ENCODE peak calls at places on chromosomes 3 and 15, in five cellular contexts. One of them, this sample, is unnamed.

GRCh38 chr3:50600141-50600753 is 11.3 kb downstream of the CISH start:
- DNase-seq in progenitor cell of endocrine pancreas: no peak
- DNase-seq in astrocyte of the spinal cord: no peak
- DNase-seq in suprapubic skin: no peak
- DNase-seq in natural killer cell: no peak
- DNase-seq in this sample: no peak

GRCh38 chr3:20064387-20064786 is 24.1 kb downstream of the KAT2B start:
- DNase-seq in suprapubic skin: no peak
- DNase-seq in progenitor cell of endocrine pancreas: no peak
- DNase-seq in natural killer cell: no peak
- DNase-seq in astrocyte of the spinal cord: no peak
- DNase-seq in this sample: no peak

GRCh38 chr15:62927196-62927595 is 115.4 kb upstream of the TPM1 start:
- DNase-seq in suprapubic skin: no peak
- DNase-seq in astrocyte of the spinal cord: no peak
- DNase-seq in natural killer cell: no peak
- DNase-seq in progenitor cell of endocrine pancreas: no peak
- DNase-seq in this sample: no peak

GRCh38 chr15:67097893-67098740 is 32.7 kb downstream of the SMAD3 start:
- DNase-seq in astrocyte of the spinal cord: peak
- DNase-seq in natural killer cell: no peak
- DNase-seq in suprapubic skin: no peak
- DNase-seq in progenitor cell of endocrine pancreas: no peak
- DNase-seq in this sample: no peak

GRCh38 chr15:62592920-62593319 is 427.8 kb upstream of the C2CD4B start:
- DNase-seq in suprapubic skin: no peak
- DNase-seq in natural killer cell: no peak
- DNase-seq in astrocyte of the spinal cord: no peak
- DNase-seq in progenitor cell of endocrine pancreas: no peak
- DNase-seq in this sample: no peak

GRCh38 chr15:58040117-58040516 is 25.4 kb downstream of the ALDH1A2 start:
- DNase-seq in suprapubic skin: no peak
- DNase-seq in progenitor cell of endocrine pancreas: no peak
- DNase-seq in astrocyte of the spinal cord: no peak
- DNase-seq in natural killer cell: no peak
- DNase-seq in this sample: no peak

GRCh38 chr3:27826448-27826847 is 104.3 kb upstream of the EOMES start:
- DNase-seq in astrocyte of the spinal cord: no peak
- DNase-seq in progenitor cell of endocrine pancreas: no peak
- DNase-seq in suprapubic skin: no peak
- DNase-seq in natural killer cell: no peak
- DNase-seq in this sample: no peak

GRCh38 chr3:112531358-112531781 is 30.4 kb downstream of the ATG3 start:
- DNase-seq in natural killer cell: no peak
- DNase-seq in astrocyte of the spinal cord: peak
- DNase-seq in progenitor cell of endocrine pancreas: no peak
- DNase-seq in suprapubic skin: no peak
- DNase-seq in this sample: no peak

GRCh38 chr3:75249005-75249404 is 415.1 kb upstream of the FRG2C start:
- DNase-seq in astrocyte of the spinal cord: no peak
- DNase-seq in natural killer cell: no peak
- DNase-seq in suprapubic skin: no peak
- DNase-seq in progenitor cell of endocrine pancreas: no peak
- DNase-seq in this sample: no peak

GRCh38 chr3:142888099-142888483 is 792 bp downstream of the PCOLCE2 start:
- DNase-seq in suprapubic skin: no peak
- DNase-seq in natural killer cell: no peak
- DNase-seq in progenitor cell of endocrine pancreas: no peak
- DNase-seq in astrocyte of the spinal cord: peak
- DNase-seq in this sample: no peak

GRCh38 chr15:62476163-62476562 is 311.1 kb upstream of the C2CD4B start:
- DNase-seq in natural killer cell: no peak
- DNase-seq in astrocyte of the spinal cord: no peak
- DNase-seq in progenitor cell of endocrine pancreas: no peak
- DNase-seq in suprapubic skin: no peak
- DNase-seq in this sample: no peak

GRCh38 chr15:83992356-83993031 is 243.1 kb upstream of the GOLGA6L4 start:
- DNase-seq in astrocyte of the spinal cord: no peak
- DNase-seq in natural killer cell: no peak
- DNase-seq in suprapubic skin: no peak
- DNase-seq in progenitor cell of endocrine pancreas: no peak
- DNase-seq in this sample: no peak

GRCh38 chr3:146160233-146160963 is 586 bp downstream of the PLOD2 start:
- DNase-seq in natural killer cell: no peak
- DNase-seq in progenitor cell of endocrine pancreas: peak
- DNase-seq in suprapubic skin: peak
- DNase-seq in astrocyte of the spinal cord: peak
- DNase-seq in this sample: no peak

GRCh38 chr3:147616998-147617619 is 207.9 kb downstream of the ZIC1 start:
- DNase-seq in natural killer cell: no peak
- DNase-seq in astrocyte of the spinal cord: peak
- DNase-seq in progenitor cell of endocrine pancreas: no peak
- DNase-seq in suprapubic skin: no peak
- DNase-seq in this sample: no peak

GRCh38 chr15:66899555-66900350 is 165.6 kb upstream of the SMAD3 start:
- DNase-seq in astrocyte of the spinal cord: no peak
- DNase-seq in natural killer cell: no peak
- DNase-seq in progenitor cell of endocrine pancreas: no peak
- DNase-seq in suprapubic skin: peak
- DNase-seq in this sample: no peak

GRCh38 chr3:176416870-176417269 is 780.4 kb downstream of the TBL1XR1 start:
- DNase-seq in progenitor cell of endocrine pancreas: no peak
- DNase-seq in natural killer cell: no peak
- DNase-seq in suprapubic skin: no peak
- DNase-seq in astrocyte of the spinal cord: no peak
- DNase-seq in this sample: no peak

GRCh38 chr3:75983609-75984290 is 198.4 kb upstream of the ZNF717 start:
- DNase-seq in natural killer cell: no peak
- DNase-seq in progenitor cell of endocrine pancreas: no peak
- DNase-seq in suprapubic skin: no peak
- DNase-seq in astrocyte of the spinal cord: no peak
- DNase-seq in this sample: no peak

GRCh38 chr3:2713923-2714322 is 396.3 kb downstream of the IL5RA start:
- DNase-seq in suprapubic skin: no peak
- DNase-seq in astrocyte of the spinal cord: no peak
- DNase-seq in progenitor cell of endocrine pancreas: no peak
- DNase-seq in natural killer cell: no peak
- DNase-seq in this sample: no peak
- TF ChIP-seq CTCF in suprapubic skin: no peak
- TF ChIP-seq CTCF in astrocyte of the spinal cord: no peak
- TF ChIP-seq CTCF in progenitor cell of endocrine pancreas: peak
- TF ChIP-seq CTCF in natural killer cell: no peak
- TF ChIP-seq CTCF in this sample: no peak

GRCh38 chr15:75033809-75034208 is 10.4 kb downstream of the PPCDC start:
- DNase-seq in progenitor cell of endocrine pancreas: no peak
- DNase-seq in astrocyte of the spinal cord: no peak
- DNase-seq in suprapubic skin: no peak
- DNase-seq in natural killer cell: no peak
- DNase-seq in this sample: no peak
- TF ChIP-seq CTCF in progenitor cell of endocrine pancreas: peak
- TF ChIP-seq CTCF in astrocyte of the spinal cord: no peak
- TF ChIP-seq CTCF in suprapubic skin: no peak
- TF ChIP-seq CTCF in natural killer cell: no peak
- TF ChIP-seq CTCF in this sample: no peak

DNA sequence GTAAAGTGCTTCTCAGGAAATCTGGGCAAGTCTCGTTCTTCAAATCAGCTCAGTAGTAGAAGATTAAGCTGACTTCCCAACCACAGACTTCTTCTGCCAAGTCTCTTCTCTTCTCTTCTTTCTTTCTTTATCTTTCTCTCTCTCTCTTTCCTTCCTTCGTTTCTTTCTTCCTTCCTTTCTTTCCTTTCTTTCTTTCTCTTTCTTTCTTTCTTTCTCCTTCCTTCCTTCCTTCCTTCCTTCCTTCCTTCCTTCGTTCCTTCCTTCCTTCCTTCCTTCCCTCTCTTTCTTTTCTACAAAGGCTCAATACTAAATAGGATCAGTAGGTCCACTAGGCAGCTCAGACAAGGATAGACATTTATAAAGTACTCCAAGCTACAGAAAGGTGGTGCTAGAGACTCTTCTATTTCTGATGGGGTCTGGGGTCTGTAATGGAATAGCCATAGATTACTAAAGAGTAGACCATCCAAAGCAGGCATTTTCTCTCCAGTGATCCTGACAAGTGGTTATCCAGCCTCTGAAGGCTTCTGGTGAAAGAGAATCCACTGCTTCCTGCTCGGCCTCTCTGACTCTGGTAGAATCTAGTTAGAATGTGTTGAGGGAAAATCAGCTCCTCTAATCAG is 100.8 kb downstream of the TPRG1 start:
- DNase-seq in natural killer cell: no peak
- DNase-seq in progenitor cell of endocrine pancreas: no peak
- DNase-seq in suprapubic skin: no peak
- DNase-seq in astrocyte of the spinal cord: no peak
- DNase-seq in this sample: no peak
- TF ChIP-seq CTCF in natural killer cell: no peak
- TF ChIP-seq CTCF in progenitor cell of endocrine pancreas: peak
- TF ChIP-seq CTCF in suprapubic skin: no peak
- TF ChIP-seq CTCF in astrocyte of the spinal cord: peak
- TF ChIP-seq CTCF in this sample: no peak

DNA sequence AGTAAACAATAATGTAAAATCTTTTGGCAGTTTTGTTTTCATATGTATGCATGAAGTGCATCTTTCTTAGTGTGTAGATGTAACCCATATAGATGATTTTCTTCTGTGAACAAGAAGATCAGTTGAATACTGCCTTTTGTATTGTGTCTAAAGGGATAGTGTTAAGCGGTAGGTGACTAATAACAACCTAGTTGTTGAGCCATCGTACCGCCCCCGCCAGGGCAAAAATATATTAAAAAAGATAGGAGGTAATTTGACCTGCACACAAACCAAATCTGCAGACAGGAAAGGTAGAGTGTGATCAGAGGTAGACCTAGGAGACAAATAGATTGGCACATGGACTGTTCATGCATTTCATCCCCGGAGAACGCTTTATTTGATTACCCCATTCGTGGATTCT is 3.3 kb upstream of the GMNC start:
- DNase-seq in progenitor cell of endocrine pancreas: no peak
- DNase-seq in suprapubic skin: no peak
- DNase-seq in natural killer cell: no peak
- DNase-seq in astrocyte of the spinal cord: no peak
- DNase-seq in this sample: no peak
- TF ChIP-seq CTCF in progenitor cell of endocrine pancreas: peak
- TF ChIP-seq CTCF in suprapubic skin: no peak
- TF ChIP-seq CTCF in natural killer cell: no peak
- TF ChIP-seq CTCF in astrocyte of the spinal cord: no peak
- TF ChIP-seq CTCF in this sample: no peak

GRCh38 chr3:10998542-10998941 is 6.0 kb downstream of the SLC6A1 start:
- DNase-seq in natural killer cell: no peak
- DNase-seq in progenitor cell of endocrine pancreas: no peak
- DNase-seq in suprapubic skin: no peak
- DNase-seq in astrocyte of the spinal cord: no peak
- DNase-seq in this sample: no peak
- TF ChIP-seq CTCF in natural killer cell: no peak
- TF ChIP-seq CTCF in progenitor cell of endocrine pancreas: no peak
- TF ChIP-seq CTCF in suprapubic skin: no peak
- TF ChIP-seq CTCF in astrocyte of the spinal cord: no peak
- TF ChIP-seq CTCF in this sample: no peak

GRCh38 chr3:71308836-71309235 is 274.7 kb downstream of the FOXP1 start:
- DNase-seq in suprapubic skin: no peak
- DNase-seq in astrocyte of the spinal cord: no peak
- DNase-seq in natural killer cell: no peak
- DNase-seq in progenitor cell of endocrine pancreas: no peak
- DNase-seq in this sample: no peak

GRCh38 chr3:71309886-71310285 is 273.6 kb downstream of the FOXP1 start:
- DNase-seq in progenitor cell of endocrine pancreas: no peak
- DNase-seq in astrocyte of the spinal cord: no peak
- DNase-seq in natural killer cell: no peak
- DNase-seq in suprapubic skin: no peak
- DNase-seq in this sample: no peak

GRCh38 chr3:71309342-71309741 is 274.2 kb downstream of the FOXP1 start:
- DNase-seq in natural killer cell: no peak
- DNase-seq in progenitor cell of endocrine pancreas: no peak
- DNase-seq in suprapubic skin: no peak
- DNase-seq in astrocyte of the spinal cord: no peak
- DNase-seq in this sample: no peak

GRCh38 chr3:71305246-71306206 is 278.0 kb downstream of the FOXP1 start:
- DNase-seq in astrocyte of the spinal cord: peak
- DNase-seq in suprapubic skin: no peak
- DNase-seq in natural killer cell: no peak
- DNase-seq in progenitor cell of endocrine pancreas: peak
- DNase-seq in this sample: no peak

GRCh38 chr3:71307884-71308697 is 275.4 kb downstream of the FOXP1 start:
- DNase-seq in natural killer cell: no peak
- DNase-seq in suprapubic skin: no peak
- DNase-seq in progenitor cell of endocrine pancreas: no peak
- DNase-seq in astrocyte of the spinal cord: no peak
- DNase-seq in this sample: no peak
- TF ChIP-seq CTCF in natural killer cell: no peak
- TF ChIP-seq CTCF in suprapubic skin: no peak
- TF ChIP-seq CTCF in progenitor cell of endocrine pancreas: no peak
- TF ChIP-seq CTCF in astrocyte of the spinal cord: no peak
- TF ChIP-seq CTCF in this sample: no peak

GRCh38 chr3:196837819-196838420 is 29.8 kb upstream of the SENP5 start:
- DNase-seq in astrocyte of the spinal cord: peak
- DNase-seq in natural killer cell: peak
- DNase-seq in suprapubic skin: peak
- DNase-seq in progenitor cell of endocrine pancreas: no peak
- DNase-seq in this sample: peak
- TF ChIP-seq CTCF in astrocyte of the spinal cord: peak
- TF ChIP-seq CTCF in natural killer cell: peak
- TF ChIP-seq CTCF in suprapubic skin: peak
- TF ChIP-seq CTCF in progenitor cell of endocrine pancreas: peak
- TF ChIP-seq CTCF in this sample: no peak

DNA sequence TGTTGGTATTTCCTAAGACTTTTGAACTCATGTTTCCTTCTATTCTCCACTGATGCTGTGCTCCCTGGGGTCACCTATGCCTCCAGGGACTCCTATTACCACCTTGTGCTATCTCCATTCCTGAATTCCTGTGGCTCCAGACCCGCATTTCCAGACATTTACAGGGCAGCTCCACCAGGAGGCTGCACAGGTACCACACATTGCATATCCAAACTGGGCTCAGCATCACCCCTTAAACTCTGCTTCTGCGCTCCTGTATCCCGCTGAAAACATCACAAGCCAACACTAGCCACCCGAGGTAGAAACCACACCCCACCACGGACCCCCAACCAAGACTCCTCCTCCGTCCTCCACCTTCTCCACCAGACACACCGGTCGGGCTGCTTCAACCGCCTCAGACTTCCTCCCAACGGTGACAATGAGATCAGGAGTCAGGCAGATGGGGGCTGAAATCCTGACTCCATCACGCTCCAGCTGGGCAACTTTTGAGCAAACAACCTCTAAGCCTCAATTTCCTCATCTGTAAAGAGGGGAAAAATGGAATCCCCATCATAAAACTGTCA is 10.4 kb downstream of the TNK2 start:
- DNase-seq in astrocyte of the spinal cord: no peak
- DNase-seq in natural killer cell: no peak
- DNase-seq in suprapubic skin: no peak
- DNase-seq in progenitor cell of endocrine pancreas: no peak
- DNase-seq in this sample: no peak
- TF ChIP-seq CTCF in astrocyte of the spinal cord: no peak
- TF ChIP-seq CTCF in natural killer cell: no peak
- TF ChIP-seq CTCF in suprapubic skin: no peak
- TF ChIP-seq CTCF in progenitor cell of endocrine pancreas: peak
- TF ChIP-seq CTCF in this sample: no peak

This sample was measured in activated B cell treated with CpG ODN at 0.5 μM for 24 hours.